ENCODE peak calls at places on chromosomes 13 and 19, in six cellular contexts. One of them, this sample, is unnamed.

GRCh38 chr19:48624791-48625723 is 5.8 kb downstream of the SPHK2 start:
- DNase-seq in SK-N-SH: no peak
- DNase-seq in CD8-positive, alpha-beta T cell: no peak
- DNase-seq in CD4-positive, alpha-beta T cell: no peak
- DNase-seq in cardiac muscle cell: peak
- DNase-seq in left lung: no peak
- DNase-seq in this sample: no peak

GRCh38 chr19:4042731-4043082 is 24.0 kb downstream of the ZBTB7A start:
- DNase-seq in CD8-positive, alpha-beta T cell: no peak
- DNase-seq in SK-N-SH: no peak
- DNase-seq in CD4-positive, alpha-beta T cell: no peak
- DNase-seq in left lung: no peak
- DNase-seq in cardiac muscle cell: no peak
- DNase-seq in this sample: no peak

GRCh38 chr13:50714886-50715285 is 128.6 kb downstream of the DLEU7 start:
- DNase-seq in cardiac muscle cell: no peak
- DNase-seq in left lung: no peak
- DNase-seq in CD4-positive, alpha-beta T cell: no peak
- DNase-seq in SK-N-SH: no peak
- DNase-seq in CD8-positive, alpha-beta T cell: no peak
- DNase-seq in this sample: no peak

GRCh38 chr13:19154843-19155242 is 26.8 kb downstream of the TUBA3C start:
- DNase-seq in CD4-positive, alpha-beta T cell: no peak
- DNase-seq in CD8-positive, alpha-beta T cell: no peak
- DNase-seq in left lung: no peak
- DNase-seq in cardiac muscle cell: no peak
- DNase-seq in SK-N-SH: no peak
- DNase-seq in this sample: no peak

GRCh38 chr13:46844431-46844830 is 47.5 kb upstream of the ESD start:
- DNase-seq in left lung: no peak
- DNase-seq in CD4-positive, alpha-beta T cell: no peak
- DNase-seq in CD8-positive, alpha-beta T cell: no peak
- DNase-seq in cardiac muscle cell: no peak
- DNase-seq in SK-N-SH: no peak
- DNase-seq in this sample: no peak

GRCh38 chr19:43798546-43799409 is 3.5 kb downstream of the LYPD5 start:
- DNase-seq in CD8-positive, alpha-beta T cell: peak
- DNase-seq in CD4-positive, alpha-beta T cell: peak
- DNase-seq in cardiac muscle cell: peak
- DNase-seq in left lung: peak
- DNase-seq in SK-N-SH: peak
- DNase-seq in this sample: no peak

GRCh38 chr13:112690242-112690943 is 555 bp downstream of the ATP11A start:
- DNase-seq in SK-N-SH: peak
- DNase-seq in cardiac muscle cell: peak
- DNase-seq in left lung: peak
- DNase-seq in CD8-positive, alpha-beta T cell: peak
- DNase-seq in CD4-positive, alpha-beta T cell: no peak
- DNase-seq in this sample: peak

GRCh38 chr13:97855570-97855970 is 97.9 kb upstream of the IPO5 start:
- DNase-seq in SK-N-SH: peak
- DNase-seq in cardiac muscle cell: peak
- DNase-seq in CD4-positive, alpha-beta T cell: no peak
- DNase-seq in CD8-positive, alpha-beta T cell: no peak
- DNase-seq in left lung: no peak
- DNase-seq in this sample: no peak

GRCh38 chr13:85828094-85828684 is 29.0 kb upstream of the SLITRK6 start:
- DNase-seq in cardiac muscle cell: peak
- DNase-seq in CD4-positive, alpha-beta T cell: no peak
- DNase-seq in CD8-positive, alpha-beta T cell: no peak
- DNase-seq in left lung: no peak
- DNase-seq in SK-N-SH: peak
- DNase-seq in this sample: no peak

GRCh38 chr13:47184311-47184710 is 287.5 kb upstream of the HTR2A start:
- DNase-seq in CD8-positive, alpha-beta T cell: no peak
- DNase-seq in CD4-positive, alpha-beta T cell: no peak
- DNase-seq in SK-N-SH: no peak
- DNase-seq in cardiac muscle cell: no peak
- DNase-seq in left lung: no peak
- DNase-seq in this sample: no peak

GRCh38 chr19:1490020-1490310 is 185 bp downstream of the PCSK4 start:
- DNase-seq in cardiac muscle cell: no peak
- DNase-seq in SK-N-SH: no peak
- DNase-seq in CD4-positive, alpha-beta T cell: no peak
- DNase-seq in left lung: no peak
- DNase-seq in CD8-positive, alpha-beta T cell: no peak
- DNase-seq in this sample: no peak

GRCh38 chr19:1490311-1491113 is at the start of gene PCSK4:
- DNase-seq in SK-N-SH: peak
- DNase-seq in cardiac muscle cell: peak
- DNase-seq in CD8-positive, alpha-beta T cell: peak
- DNase-seq in left lung: peak
- DNase-seq in CD4-positive, alpha-beta T cell: peak
- DNase-seq in this sample: peak

GRCh38 chr19:1488282-1488601 is 1.9 kb downstream of the PCSK4 start:
- DNase-seq in CD8-positive, alpha-beta T cell: no peak
- DNase-seq in cardiac muscle cell: no peak
- DNase-seq in CD4-positive, alpha-beta T cell: no peak
- DNase-seq in SK-N-SH: no peak
- DNase-seq in left lung: no peak
- DNase-seq in this sample: no peak

GRCh38 chr19:1491114-1491848 is at the start of gene REEP6:
- DNase-seq in cardiac muscle cell: no peak
- DNase-seq in CD4-positive, alpha-beta T cell: no peak
- DNase-seq in CD8-positive, alpha-beta T cell: no peak
- DNase-seq in SK-N-SH: peak
- DNase-seq in left lung: no peak
- DNase-seq in this sample: no peak

GRCh38 chr19:1489463-1489971 is 633 bp downstream of the PCSK4 start:
- DNase-seq in cardiac muscle cell: no peak
- DNase-seq in left lung: no peak
- DNase-seq in SK-N-SH: peak
- DNase-seq in CD4-positive, alpha-beta T cell: no peak
- DNase-seq in CD8-positive, alpha-beta T cell: no peak
- DNase-seq in this sample: no peak
- H3K27ac ChIP-seq in cardiac muscle cell: no peak
- H3K27ac ChIP-seq in left lung: no peak
- H3K27ac ChIP-seq in SK-N-SH: peak
- H3K27ac ChIP-seq in CD4-positive, alpha-beta T cell: no peak
- H3K27ac ChIP-seq in CD8-positive, alpha-beta T cell: no peak
- H3K27ac ChIP-seq in this sample: peak

DNA sequence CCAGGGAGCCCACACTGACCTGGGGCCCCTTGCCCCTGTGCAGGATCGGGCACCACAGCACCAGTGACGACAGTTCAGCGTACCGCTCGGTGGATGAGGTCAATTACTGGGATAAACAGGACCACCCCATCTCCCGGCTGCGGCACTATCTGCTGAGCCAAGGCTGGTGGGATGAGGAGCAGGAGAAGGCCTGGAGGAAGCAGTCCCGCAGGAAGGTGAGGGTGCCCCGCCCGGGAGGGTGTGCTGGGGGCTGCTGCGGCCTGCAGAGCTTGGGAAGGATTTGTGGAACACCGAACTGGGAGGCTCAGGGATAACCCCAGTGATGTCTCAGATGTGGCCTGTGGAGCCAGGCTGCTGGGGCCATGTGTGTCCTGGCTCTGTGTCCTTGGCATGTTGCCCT is 4.2 kb downstream of the B3GNT8 start:
- DNase-seq in cardiac muscle cell: no peak
- DNase-seq in SK-N-SH: no peak
- DNase-seq in left lung: no peak
- DNase-seq in CD8-positive, alpha-beta T cell: no peak
- DNase-seq in CD4-positive, alpha-beta T cell: no peak
- DNase-seq in this sample: no peak
- H3K27ac ChIP-seq in cardiac muscle cell: no peak
- H3K27ac ChIP-seq in SK-N-SH: no peak
- H3K27ac ChIP-seq in left lung: no peak
- H3K27ac ChIP-seq in CD8-positive, alpha-beta T cell: no peak
- H3K27ac ChIP-seq in CD4-positive, alpha-beta T cell: no peak
- H3K27ac ChIP-seq in this sample: no peak

GRCh38 chr19:18895038-18895827 is 725 bp downstream of the CERS1 start:
- DNase-seq in CD8-positive, alpha-beta T cell: no peak
- DNase-seq in CD4-positive, alpha-beta T cell: no peak
- DNase-seq in cardiac muscle cell: peak
- DNase-seq in left lung: peak
- DNase-seq in SK-N-SH: peak
- DNase-seq in this sample: no peak

GRCh38 chr19:18894254-18895037 is 1.5 kb downstream of the CERS1 start:
- DNase-seq in CD8-positive, alpha-beta T cell: no peak
- DNase-seq in cardiac muscle cell: no peak
- DNase-seq in SK-N-SH: peak
- DNase-seq in CD4-positive, alpha-beta T cell: no peak
- DNase-seq in left lung: no peak
- DNase-seq in this sample: no peak

GRCh38 chr19:18895828-18896341 is at the start of gene CERS1:
- DNase-seq in cardiac muscle cell: peak
- DNase-seq in CD8-positive, alpha-beta T cell: no peak
- DNase-seq in CD4-positive, alpha-beta T cell: no peak
- DNase-seq in SK-N-SH: peak
- DNase-seq in left lung: no peak
- DNase-seq in this sample: no peak

GRCh38 chr19:18896421-18896841 is 473 bp upstream of the CERS1 start:
- DNase-seq in cardiac muscle cell: peak
- DNase-seq in left lung: no peak
- DNase-seq in CD4-positive, alpha-beta T cell: no peak
- DNase-seq in CD8-positive, alpha-beta T cell: no peak
- DNase-seq in SK-N-SH: peak
- DNase-seq in this sample: no peak

GRCh38 chr19:18893573-18894253 is 2.2 kb downstream of the CERS1 start:
- DNase-seq in CD8-positive, alpha-beta T cell: no peak
- DNase-seq in left lung: no peak
- DNase-seq in SK-N-SH: peak
- DNase-seq in CD4-positive, alpha-beta T cell: no peak
- DNase-seq in cardiac muscle cell: no peak
- DNase-seq in this sample: no peak
- H3K27ac ChIP-seq in CD8-positive, alpha-beta T cell: no peak
- H3K27ac ChIP-seq in left lung: no peak
- H3K27ac ChIP-seq in SK-N-SH: no peak
- H3K27ac ChIP-seq in CD4-positive, alpha-beta T cell: no peak
- H3K27ac ChIP-seq in cardiac muscle cell: no peak
- H3K27ac ChIP-seq in this sample: no peak

DNA sequence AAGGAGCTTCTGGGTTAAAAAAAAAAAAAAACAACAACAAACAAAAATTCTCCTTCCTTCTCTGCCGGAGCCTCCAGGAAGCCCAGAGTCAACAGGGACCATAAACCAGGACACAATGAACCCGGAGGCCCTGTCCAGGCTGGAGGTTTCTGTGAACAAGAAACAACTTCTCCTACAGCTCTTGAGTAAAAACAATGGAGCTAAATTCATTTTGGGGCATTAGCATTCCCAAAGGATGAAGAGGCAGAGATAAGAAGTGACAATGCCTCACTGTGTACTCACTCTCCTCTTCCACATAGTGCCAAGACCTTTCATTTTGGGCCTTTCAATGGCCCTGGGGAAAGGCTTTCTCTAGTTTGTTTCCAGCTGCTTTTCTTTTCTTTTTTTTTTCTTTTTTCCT is 9.0 kb downstream of the RHPN2 start:
- DNase-seq in SK-N-SH: no peak
- DNase-seq in CD8-positive, alpha-beta T cell: no peak
- DNase-seq in left lung: no peak
- DNase-seq in cardiac muscle cell: no peak
- DNase-seq in CD4-positive, alpha-beta T cell: no peak
- DNase-seq in this sample: no peak
- H3K27ac ChIP-seq in SK-N-SH: no peak
- H3K27ac ChIP-seq in CD8-positive, alpha-beta T cell: no peak
- H3K27ac ChIP-seq in left lung: no peak
- H3K27ac ChIP-seq in cardiac muscle cell: no peak
- H3K27ac ChIP-seq in CD4-positive, alpha-beta T cell: no peak
- H3K27ac ChIP-seq in this sample: no peak

This sample was measured in CD8-positive, alpha-beta memory T cell.